ENCODE peak calls at places on chromosomes 12 and 14, in eight cellular contexts. L is aorta; C is activated naive CD8-positive, alpha-beta T cell treated with anti-CD3 and anti-CD28 coated beads, Interleukin-2, amount 50 U/mL, for 24 hours; H is left lung; A is activated T-cell treated with anti-CD3 and anti-CD28 coated beads, Interleukin-2, amount 50 U/mL, for 72 hours; T is gastroesophageal sphincter; Y is activated CD8-positive, alpha-beta T cell treated with anti-CD3 and anti-CD28 coated beads for 36 hours; X is IMR-90. V is an unnamed sample.

GRCh38 chr14:102227184-102227964 is 77.6 kb downstream of the MOK start:
- ATAC-seq in L (no peak), C (no peak), H (no peak), A (no peak), T (no peak), Y (no peak), X (no peak), V (no peak)

GRCh38 chr12:107349839-107350238 is 256.5 kb upstream of the CRY1 start:
- ATAC-seq in L (no peak), C (no peak), H (no peak), A (no peak), T (no peak), Y (no peak), X (no peak), V (no peak)

GRCh38 chr14:93100098-93100497 is 15.6 kb downstream of the ITPK1 start:
- ATAC-seq in L (no peak), C (no peak), H (no peak), A (no peak), T (no peak), Y (no peak), X (no peak), V (no peak)

GRCh38 chr14:94867931-94868597 is 98.2 kb upstream of the GSC start:
- ATAC-seq in L (no peak), C (no peak), H (no peak), A (no peak), T (no peak), Y (no peak), X (no peak), V (no peak)

GRCh38 chr12:31906581-31907286 is 52.5 kb upstream of the RESF1 start:
- ATAC-seq in L (no peak), C (peak), H (peak), A (peak), T (no peak), Y (no peak), X (no peak), V (no peak)

GRCh38 chr12:131855521-131856142 is 27.4 kb downstream of the MMP17 start:
- ATAC-seq in L (no peak), C (no peak), H (no peak), A (no peak), T (no peak), Y (no peak), X (no peak), V (peak)

GRCh38 chr14:53412819-53413664 is 259.9 kb upstream of the DDHD1 start:
- ATAC-seq in L (no peak), C (no peak), H (peak), A (no peak), T (no peak), Y (no peak), X (no peak), V (peak)

GRCh38 chr12:25970916-25971674 is 12.6 kb downstream of the RASSF8 start:
- ATAC-seq in L (no peak), C (no peak), H (peak), A (no peak), T (peak), Y (no peak), X (no peak), V (no peak)

GRCh38 chr12:54019924-54020586 is 8.2 kb upstream of the HOXC6 start:
- ATAC-seq in L (peak), C (no peak), H (no peak), A (no peak), T (no peak), Y (no peak), X (no peak), V (no peak)

GRCh38 chr12:57756406-57757341 is 1.8 kb downstream of the MARCHF9 start:
- ATAC-seq in L (no peak), C (peak), H (no peak), A (peak), T (no peak), Y (peak), X (no peak), V (no peak)

GRCh38 chr14:41922014-41922413 is 315.3 kb downstream of the LRFN5 start:
- ATAC-seq in L (no peak), C (no peak), H (no peak), A (no peak), T (no peak), Y (no peak), X (no peak), V (no peak)

GRCh38 chr12:85866929-85867776 is 6.9 kb upstream of the NTS start:
- ATAC-seq in L (peak), C (peak), H (peak), A (no peak), T (peak), Y (peak), X (peak), V (peak)

GRCh38 chr12:123131291-123131831 is 19.5 kb downstream of the PITPNM2 start:
- ATAC-seq in L (no peak), C (no peak), H (peak), A (peak), T (no peak), Y (peak), X (no peak), V (peak)

GRCh38 chr14:59998575-59998974 is 78.6 kb downstream of the LRRC9 start:
- ATAC-seq in L (no peak), C (no peak), H (no peak), A (no peak), T (no peak), Y (no peak), X (no peak), V (no peak)

GRCh38 chr12:101967506-101967905 is 90.1 kb downstream of the DRAM1 start:
- ATAC-seq in L (no peak), C (no peak), H (no peak), A (peak), T (no peak), Y (no peak), X (no peak), V (no peak)

GRCh38 chr12:38056701-38057689 is 259.6 kb upstream of the ALG10B start:
- ATAC-seq in L (no peak), C (no peak), H (no peak), A (no peak), T (no peak), Y (no peak), X (no peak), V (peak)

GRCh38 chr14:20722016-20722415 is 23.7 kb upstream of the EDDM3A start:
- ATAC-seq in L (no peak), C (no peak), H (no peak), A (no peak), T (no peak), Y (no peak), X (no peak), V (no peak)